ENCODE peak calls at places on chromosomes 16 and 17, in four cellular contexts. H is ovary, I is lung, D is A549. V is an unnamed sample.

GRCh38 chr16:62408760-62409159 is 372.5 kb upstream of the CDH8 start:
- DNase-seq in H (no peak), I (no peak), D (no peak), V (no peak)

GRCh38 chr16:84054916-84055315 is 12.3 kb upstream of the SLC38A8 start:
- DNase-seq in H (no peak), I (no peak), D (no peak), V (no peak)

GRCh38 chr17:75289832-75290337 is 652 bp upstream of the SLC25A19 start:
- DNase-seq in H (no peak), I (no peak), D (peak; percentile 70), V (no peak)

GRCh38 chr16:15857779-15858560 is 1.1 kb upstream of the MYH11 start:
- DNase-seq in H (peak; percentile 67), I (no peak), D (no peak), V (no peak)

GRCh38 chr16:27723711-27724490 is 174.0 kb downstream of the KATNIP start:
- DNase-seq in H (peak; percentile 46), I (no peak), D (no peak), V (peak; percentile 14)

GRCh38 chr16:30660424-30661251 is 2.4 kb downstream of the FBRS start:
- DNase-seq in H (peak; percentile 28), I (no peak), D (no peak), V (peak; percentile 34)

GRCh38 chr16:12303649-12304048 is 327.1 kb downstream of the SNX29 start:
- DNase-seq in H (peak; percentile 62), I (no peak), D (no peak), V (no peak)

GRCh38 chr17:20982589-20983358 is 60.0 kb downstream of the USP22 start:
- DNase-seq in H (no peak), I (no peak), D (no peak), V (no peak)

GRCh38 chr16:51638338-51639135 is 487.5 kb upstream of the SALL1 start:
- DNase-seq in H (no peak), I (no peak), D (no peak), V (no peak)

GRCh38 chr16:51641191-51641765 is 490.2 kb upstream of the SALL1 start:
- DNase-seq in H (no peak), I (no peak), D (no peak), V (no peak)

GRCh38 chr16:51640196-51640595 is 489.1 kb upstream of the SALL1 start:
- DNase-seq in H (no peak), I (no peak), D (no peak), V (no peak)

GRCh38 chr16:51637744-51638100 is 486.7 kb upstream of the SALL1 start:
- DNase-seq in H (no peak), I (no peak), D (no peak), V (no peak)

DNA sequence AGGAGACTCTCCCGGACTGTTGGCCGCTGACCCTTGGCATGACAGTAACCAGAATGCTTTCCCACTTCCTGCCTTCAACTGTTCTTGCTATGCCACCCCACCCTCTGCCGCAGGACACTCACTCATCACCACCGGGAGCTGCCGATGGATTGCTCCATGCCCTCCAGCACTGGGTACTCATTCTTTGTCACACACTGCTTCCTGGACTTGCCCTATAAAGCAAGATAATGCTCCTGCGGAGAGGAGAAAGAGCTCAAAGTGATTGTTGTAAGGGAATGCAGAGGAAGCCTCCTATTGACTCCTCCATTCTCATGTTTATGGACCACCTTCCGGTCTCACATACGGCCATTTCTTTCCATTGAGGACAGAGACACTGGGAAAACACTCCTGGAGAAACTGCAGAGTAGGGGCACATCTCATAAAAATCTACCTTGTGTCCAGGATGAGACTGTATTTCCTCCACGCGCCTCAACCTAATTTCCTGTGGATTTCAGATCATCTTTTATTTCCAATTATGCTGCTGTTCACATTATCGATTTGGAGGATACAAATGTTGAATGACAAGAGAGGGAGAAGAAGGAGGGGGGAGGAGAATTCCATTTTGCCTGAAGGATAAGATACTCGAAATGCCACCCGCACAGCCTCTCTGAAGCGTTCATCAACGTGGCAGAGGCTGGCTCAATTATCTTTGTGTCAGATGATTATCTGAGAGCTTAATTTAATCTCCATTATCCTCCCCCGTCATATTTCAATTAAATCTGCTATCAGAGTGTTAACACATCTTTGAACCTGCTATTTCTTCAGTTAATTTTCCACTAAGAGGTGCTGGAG is 486.1 kb upstream of the SALL1 start:
- DNase-seq in H (no peak), I (no peak), D (no peak), V (no peak)
- H3K27ac ChIP-seq in H (no peak overlapping the region), I (no peak overlapping the region), D (no peak overlapping the region), V (no peak overlapping the region)

GRCh38 chr17:44279586-44280344 is 11.8 kb upstream of the SLC4A1 start:
- DNase-seq in H (peak; percentile 88), I (peak; percentile 57), D (peak; percentile 51), V (peak; percentile 65)
- TF ChIP-seq CTCF in H (no peak), I (no peak), D (no peak), V (no peak)

GRCh38 chr17:63786961-63787711 is 13.2 kb downstream of the DDX42 start:
- DNase-seq in H (no peak), I (no peak), D (no peak), V (no peak)
- H3K4me3 ChIP-seq in H (no peak overlapping the region), I (no peak overlapping the region), D (no peak overlapping the region), V (no peak overlapping the region)

DNA sequence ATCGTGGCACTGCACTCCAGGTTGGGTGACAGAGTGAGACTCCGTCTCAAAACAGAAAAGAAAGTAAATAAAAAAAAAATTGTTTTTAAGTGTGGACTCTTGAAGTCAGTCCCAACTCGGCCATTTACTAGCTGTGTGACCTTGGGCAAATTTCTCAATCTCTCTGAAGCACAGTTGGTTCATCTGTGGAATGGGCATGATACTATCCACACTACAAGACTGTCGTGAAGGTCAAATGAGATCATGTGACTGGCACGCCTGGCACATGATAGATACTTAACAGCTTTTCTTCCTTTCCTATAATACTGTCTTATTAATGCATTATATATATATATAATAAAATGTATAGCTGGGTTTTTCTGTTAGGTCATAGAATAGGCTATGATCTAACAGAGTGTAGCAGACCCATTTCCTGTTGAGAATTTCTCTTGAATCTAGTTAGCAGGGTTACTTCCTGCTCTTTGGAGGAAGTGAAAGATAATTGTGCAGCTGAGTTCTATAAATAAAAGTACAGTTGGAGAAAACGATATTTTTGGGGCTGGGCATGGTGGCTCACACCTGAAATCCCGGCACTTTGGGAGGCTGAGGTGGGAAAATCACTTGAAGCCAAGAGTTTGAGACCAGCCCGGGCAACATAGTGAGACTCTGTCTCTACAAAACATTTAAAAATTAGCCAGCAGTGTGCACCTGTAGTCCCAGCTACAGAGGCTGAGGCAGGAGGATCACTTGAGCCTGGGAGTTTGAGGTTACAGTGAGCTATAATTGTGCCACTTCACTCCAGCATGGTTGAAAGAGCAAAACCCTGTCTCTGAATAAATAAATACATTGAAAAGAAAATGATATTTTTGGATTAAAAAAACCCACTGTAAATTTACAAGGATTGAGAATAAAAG is 7.3 kb downstream of the MILR1 start:
- DNase-seq in H (no peak), I (no peak), D (no peak), V (no peak)
- H3K27ac ChIP-seq in H (no peak overlapping the region), I (no peak overlapping the region), D (no peak overlapping the region), V (no peak overlapping the region)

V was measured in pancreas.